ENCODE peak calls at places on chromosomes 6 and 20, in five cellular contexts. H is PC-9, L is pons, G is ovary, Q is AG04450. Y is an unnamed sample.

GRCh38 chr20:15759546-15760216 is 813.6 kb downstream of the KIF16B start:
- DNase-seq in H (no peak), L (peak; percentile 65), G (no peak), Q (no peak), Y (peak; percentile 28)

GRCh38 chr20:36532388-36532787 is 8.9 kb upstream of the MYL9 start:
- DNase-seq in H (no peak), L (no peak), G (no peak), Q (no peak), Y (no peak)

GRCh38 chr6:90087103-90087833 is 193.0 kb downstream of the GJA10 start:
- DNase-seq in H (no peak), L (no peak), G (no peak), Q (no peak), Y (peak; percentile 82)

GRCh38 chr20:17710379-17711305 is 10.9 kb downstream of the BANF2 start:
- DNase-seq in H (no peak), L (no peak), G (no peak), Q (no peak), Y (no peak)

GRCh38 chr6:113908801-113909200 is 51.7 kb downstream of the MARCKS start:
- DNase-seq in H (no peak), L (no peak), G (no peak), Q (no peak), Y (peak; percentile 20)

GRCh38 chr6:108561742-108562502 is 1.2 kb downstream of the FOXO3 start:
- DNase-seq in H (peak; percentile 31), L (no peak), G (peak; percentile 54), Q (no peak), Y (peak; percentile 63)

GRCh38 chr6:107116328-107116892 is 1.1 kb upstream of the BEND3 start:
- DNase-seq in H (peak; percentile 54), L (peak; percentile 27), G (no peak), Q (no peak), Y (peak; percentile 51)

GRCh38 chr20:53030061-53030460 is 57.9 kb downstream of the TSHZ2 start:
- DNase-seq in H (no peak), L (no peak), G (no peak), Q (no peak), Y (no peak)

GRCh38 chr6:13794184-13794583 is 20.2 kb downstream of the MCUR1 start:
- DNase-seq in H (peak; percentile 51), L (no peak), G (no peak), Q (peak; percentile 4), Y (peak; percentile 94)

GRCh38 chr6:135161411-135161810 is 19.7 kb upstream of the MYB start:
- DNase-seq in H (no peak), L (no peak), G (no peak), Q (no peak), Y (no peak)

GRCh38 chr6:89939144-89939543 is 44.9 kb downstream of the GJA10 start:
- DNase-seq in H (no peak), L (no peak), G (no peak), Q (no peak), Y (no peak)

GRCh38 chr6:106194949-106195919 is 109.1 kb downstream of the PRDM1 start:
- DNase-seq in H (peak; percentile 94), L (no peak), G (no peak), Q (no peak), Y (peak; percentile 71)

GRCh38 chr6:107540465-107540857 is 50.5 kb downstream of the SOBP start:
- DNase-seq in H (no peak), L (peak; percentile 73), G (no peak), Q (no peak), Y (no peak)

GRCh38 chr6:81876977-81877376 is 124.5 kb upstream of the TENT5A start:
- DNase-seq in H (no peak), L (no peak), G (no peak), Q (no peak), Y (peak; percentile 60)

GRCh38 chr6:139597781-139598368 is 223.4 kb upstream of the CITED2 start:
- DNase-seq in H (no peak), L (peak; percentile 42), G (peak; percentile 87), Q (peak; percentile 95), Y (peak; percentile 96)

GRCh38 chr20:21357851-21358250 is 39.5 kb downstream of the NKX2-4 start:
- DNase-seq in H (no peak), L (no peak), G (no peak), Q (no peak), Y (no peak)

GRCh38 chr6:89797317-89797716 is 22.3 kb downstream of the MDN1 start:
- DNase-seq in H (no peak), L (no peak), G (peak; percentile 42), Q (peak; percentile 27), Y (no peak)

GRCh38 chr6:154429711-154430110 is 73.1 kb upstream of the IPCEF1 start:
- DNase-seq in H (no peak), L (no peak), G (no peak), Q (no peak), Y (no peak)

GRCh38 chr6:90179190-90180169 is 117.2 kb downstream of the BACH2 start:
- DNase-seq in H (no peak), L (no peak), G (no peak), Q (no peak), Y (peak; percentile 46)

GRCh38 chr6:139126255-139126654 is 8.6 kb upstream of the HECA start:
- DNase-seq in H (no peak), L (no peak), G (no peak), Q (peak; percentile 55), Y (peak; percentile 97)

GRCh38 chr6:43951756-43952675 is 175.2 kb downstream of the MRPL14 start:
- DNase-seq in H (no peak), L (no peak), G (no peak), Q (no peak), Y (peak; percentile 32)

GRCh38 chr20:46388201-46388836 is 18.1 kb downstream of the ELMO2 start:
- DNase-seq in H (no peak), L (no peak), G (no peak), Q (no peak), Y (no peak)